ENCODE peak calls at places on chromosome 11, in ten cellular contexts. G is sigmoid colon, D is cardiac muscle cell, B is fibroblast of lung, R is GM23248, W is mucosa of descending colon, H is Peyer's patch, F is ovary, Y is lower lobe of right lung, T is adipocyte. U is an unnamed sample. For H3K9me3 and H3K4me1, the result is how much of the 10 kb centered on the place peaks cover.

GRCh38 chr11:120194166-120194565 is 16.7 kb upstream of the OAF start:
- DNase-seq in G (no peak), D (no peak), B (no peak), R (no peak), W (no peak), H (no peak), F (no peak), Y (no peak), T (no peak), U (no peak)

GRCh38 chr11:121932646-121933185 is 183.3 kb downstream of the BLID start:
- DNase-seq in G (no peak), D (no peak), B (peak), R (peak), W (no peak), H (no peak), F (no peak), Y (no peak), T (peak), U (no peak)

GRCh38 chr11:65430406-65431217 is 8.0 kb downstream of the NEAT1 start:
- DNase-seq in G (peak), D (peak), B (peak), R (peak), W (no peak), H (peak), F (no peak), Y (no peak), T (peak), U (no peak)

GRCh38 chr11:33000181-33000580 is 15.5 kb upstream of the DEPDC7 start:
- DNase-seq in G (no peak), D (peak), B (peak), R (peak), W (no peak), H (no peak), F (no peak), Y (no peak), T (peak), U (no peak)

GRCh38 chr11:123083623-123084029 is 21.7 kb upstream of the HSPA8 start:
- DNase-seq in G (peak), D (peak), B (peak), R (peak), W (peak), H (peak), F (peak), Y (no peak), T (peak), U (peak)

GRCh38 chr11:126129681-126130671 is 67.3 kb upstream of the CDON start:
- DNase-seq in G (peak), D (no peak), B (no peak), R (no peak), W (no peak), H (no peak), F (peak), Y (peak), T (no peak), U (no peak)

GRCh38 chr11:6443269-6444003 is 2.6 kb upstream of the HPX start:
- DNase-seq in G (peak), D (peak), B (peak), R (peak), W (peak), H (peak), F (peak), Y (peak), T (peak), U (peak)

GRCh38 chr11:18393581-18394299 is 623 bp upstream of the LDHA start:
- DNase-seq in G (no peak), D (no peak), B (no peak), R (no peak), W (no peak), H (no peak), F (peak), Y (no peak), T (no peak), U (no peak)

GRCh38 chr11:9577032-9577431 is 3.6 kb downstream of the WEE1 start:
- DNase-seq in G (no peak), D (peak), B (peak), R (peak), W (no peak), H (no peak), F (no peak), Y (no peak), T (peak), U (no peak)

GRCh38 chr11:16080688-16081388 is 275.5 kb downstream of the SOX6 start:
- DNase-seq in G (no peak), D (no peak), B (no peak), R (no peak), W (no peak), H (no peak), F (no peak), Y (no peak), T (no peak), U (no peak)

GRCh38 chr11:58067685-58068084 is 36.9 kb downstream of the OR6Q1 start:
- DNase-seq in G (no peak), D (no peak), B (peak), R (peak), W (no peak), H (no peak), F (no peak), Y (no peak), T (no peak), U (no peak)

GRCh38 chr11:119195680-119196079 is 10.4 kb downstream of the NHERF4 start:
- DNase-seq in G (no peak), D (peak), B (peak), R (peak), W (peak), H (no peak), F (no peak), Y (peak), T (peak), U (peak)

GRCh38 chr11:20854214-20854613 is 184.8 kb downstream of the NELL1 start:
- DNase-seq in G (no peak), D (no peak), B (no peak), R (no peak), W (no peak), H (no peak), F (no peak), Y (no peak), T (no peak), U (no peak)

GRCh38 chr11:76578655-76579046 is 91.9 kb downstream of the LRRC32 start:
- DNase-seq in G (no peak), D (no peak), B (no peak), R (no peak), W (no peak), H (no peak), F (peak), Y (peak), T (no peak), U (peak)

GRCh38 chr11:123062892-123063395 is 1.0 kb upstream of the HSPA8 start:
- DNase-seq in G (no peak), D (peak), B (peak), R (peak), W (no peak), H (no peak), F (no peak), Y (no peak), T (no peak), U (no peak)

GRCh38 chr11:67652965-67653845 is 2.7 kb upstream of the ACY3 start:
- DNase-seq in G (no peak), D (no peak), B (no peak), R (no peak), W (no peak), H (no peak), F (no peak), Y (no peak), T (no peak), U (no peak)

GRCh38 chr11:43943357-43943930 is 1.0 kb downstream of the C11orf96 start:
- DNase-seq in G (no peak), D (peak), B (peak), R (peak), W (no peak), H (no peak), F (no peak), Y (no peak), T (peak), U (peak)

GRCh38 chr11:19727246-19727645 is 14.6 kb downstream of the NAV2 start:
- DNase-seq in G (no peak), D (peak), B (peak), R (peak), W (no peak), H (no peak), F (no peak), Y (no peak), T (peak), U (no peak)
- H3K4me3 ChIP-seq in G (no peak), D (no peak), B (no peak), R (no peak), W (no peak), H (no peak), F (no peak), Y (no peak), T (no peak), U (no peak)

DNA sequence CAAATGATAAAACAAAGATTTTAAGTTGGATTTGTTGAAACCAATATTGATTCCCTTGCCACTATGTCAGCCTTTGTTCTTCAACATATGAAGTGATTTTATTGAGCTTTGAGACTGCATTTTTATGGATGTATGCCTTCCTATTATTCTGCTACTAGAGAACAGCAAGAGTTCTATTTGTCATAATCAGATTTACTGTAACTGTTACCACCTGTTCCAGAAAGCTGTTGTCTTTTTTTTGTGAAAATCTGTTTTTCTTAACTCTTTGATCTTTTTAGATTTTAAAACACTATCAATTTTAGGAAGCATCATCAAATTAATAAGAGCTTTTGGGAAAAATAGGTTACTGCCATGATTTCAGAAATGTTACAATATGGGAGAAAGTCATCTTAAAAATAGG is 114.4 kb downstream of the MUC15 start:
- DNase-seq in G (no peak), D (no peak), B (no peak), R (no peak), W (no peak), H (no peak), F (no peak), Y (no peak), T (no peak), U (no peak)
- H3K9me3 ChIP-seq in G (under half), D (under half), B (under half), R (under half), W (under half), H (under half), F (under half), Y (under half), T (under half), U (under half)

DNA sequence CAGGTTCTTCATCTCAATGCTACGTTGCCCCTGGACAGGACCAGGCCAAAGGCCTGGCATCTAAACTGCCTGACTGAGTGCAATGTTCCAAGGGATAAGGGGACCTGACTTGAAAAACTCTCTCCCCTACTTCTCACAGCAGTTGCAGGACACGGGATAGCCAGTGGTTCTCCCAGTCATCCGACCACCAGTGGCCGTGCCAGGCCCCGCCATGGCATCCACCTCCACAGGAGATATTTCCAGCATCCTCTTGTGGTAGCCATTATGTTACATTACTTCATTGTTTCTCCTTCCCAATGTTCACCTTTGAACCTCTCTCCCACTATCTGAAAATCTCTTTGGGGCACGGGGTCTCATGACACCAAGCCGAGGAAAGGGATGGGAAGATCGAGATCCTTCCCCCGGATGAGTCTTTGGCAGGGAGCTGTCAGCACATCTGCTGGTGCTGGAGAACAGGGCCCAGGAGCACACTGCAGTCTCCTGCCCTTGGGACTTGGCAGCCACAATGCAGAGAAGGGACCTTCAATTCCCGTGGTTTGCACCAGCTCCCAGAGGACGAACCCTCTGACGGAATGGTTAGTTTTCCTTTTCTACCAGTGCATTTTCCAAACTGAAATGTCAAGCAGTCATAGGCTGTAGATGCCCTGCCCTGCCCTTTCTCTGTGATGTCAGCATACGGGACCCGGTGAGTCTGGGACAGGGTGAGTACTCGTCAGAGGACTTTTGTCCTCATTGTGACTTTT is 121.2 kb downstream of the ETS1 start:
- DNase-seq in G (no peak), D (no peak), B (no peak), R (no peak), W (no peak), H (no peak), F (no peak), Y (no peak), T (no peak), U (peak)
- H3K4me1 ChIP-seq in G (under half), D (under half), B (half or more), R (half or more), W (under half), H (under half), F (under half), Y (half or more), T (under half), U (under half)

GRCh38 chr11:12316432-12316831 is 60.9 kb upstream of the PARVA start:
- DNase-seq in G (no peak), D (no peak), B (no peak), R (no peak), W (no peak), H (no peak), F (no peak), Y (no peak), T (no peak), U (no peak)

GRCh38 chr11:12318791-12319733 is 58.3 kb upstream of the PARVA start:
- DNase-seq in G (peak), D (peak), B (peak), R (peak), W (peak), H (no peak), F (no peak), Y (no peak), T (peak), U (no peak)

GRCh38 chr11:12319734-12320387 is 57.5 kb upstream of the PARVA start:
- DNase-seq in G (no peak), D (no peak), B (peak), R (no peak), W (no peak), H (no peak), F (no peak), Y (no peak), T (peak), U (no peak)

GRCh38 chr11:12324585-12324984 is 52.8 kb upstream of the PARVA start:
- DNase-seq in G (no peak), D (no peak), B (no peak), R (no peak), W (no peak), H (no peak), F (no peak), Y (no peak), T (no peak), U (no peak)

DNA sequence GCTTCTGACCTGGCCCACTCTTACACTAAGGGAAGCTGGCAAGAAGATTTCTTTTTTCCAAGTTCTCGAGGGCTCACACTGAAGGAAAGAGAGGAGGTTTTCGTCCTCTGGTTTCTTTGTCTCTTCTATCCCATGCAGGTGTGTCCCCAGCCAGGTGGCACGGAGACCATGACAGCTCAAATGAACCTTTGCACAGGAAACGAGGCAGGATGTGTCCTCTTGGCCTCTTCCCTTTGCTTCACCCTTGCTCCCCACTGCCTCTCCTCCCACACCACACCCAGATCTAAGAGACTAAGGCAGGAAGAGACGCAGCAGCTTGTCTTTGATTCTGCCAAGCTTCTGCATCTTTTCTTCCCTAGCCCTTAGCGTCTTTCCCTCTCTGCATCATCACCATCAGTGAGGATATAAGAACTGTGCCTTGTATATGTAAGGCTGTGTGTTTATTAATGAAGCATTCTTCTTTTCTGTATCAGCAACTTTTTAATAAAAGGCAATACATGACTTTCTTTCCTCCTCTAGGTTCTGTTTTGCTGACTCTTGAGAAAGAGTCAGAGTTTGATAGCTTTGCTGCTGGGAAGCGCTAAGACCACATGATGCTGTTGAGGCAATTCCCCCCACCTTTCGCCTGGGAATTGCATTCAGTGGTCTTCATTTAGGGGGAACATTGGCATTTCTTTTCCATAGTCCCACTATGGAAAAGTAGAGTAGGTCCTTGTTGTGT is 56.0 kb upstream of the PARVA start:
- DNase-seq in G (no peak), D (no peak), B (no peak), R (no peak), W (no peak), H (no peak), F (no peak), Y (no peak), T (no peak), U (no peak)
- H3K4me3 ChIP-seq in G (no peak), D (no peak), B (no peak), R (no peak), W (no peak), H (no peak), F (no peak), Y (no peak), T (no peak), U (no peak)

GRCh38 chr11:84687433-84687832 is 939.7 kb downstream of the DLG2 start:
- DNase-seq in G (no peak), D (no peak), B (no peak), R (no peak), W (no peak), H (no peak), F (no peak), Y (no peak), T (no peak), U (no peak)

GRCh38 chr11:84686726-84687125 is 940.4 kb downstream of the DLG2 start:
- DNase-seq in G (no peak), D (no peak), B (peak), R (no peak), W (no peak), H (no peak), F (no peak), Y (no peak), T (no peak), U (no peak)

GRCh38 chr11:84685976-84686375 is 941.2 kb downstream of the DLG2 start:
- DNase-seq in G (no peak), D (no peak), B (no peak), R (no peak), W (no peak), H (no peak), F (no peak), Y (no peak), T (no peak), U (no peak)

DNA sequence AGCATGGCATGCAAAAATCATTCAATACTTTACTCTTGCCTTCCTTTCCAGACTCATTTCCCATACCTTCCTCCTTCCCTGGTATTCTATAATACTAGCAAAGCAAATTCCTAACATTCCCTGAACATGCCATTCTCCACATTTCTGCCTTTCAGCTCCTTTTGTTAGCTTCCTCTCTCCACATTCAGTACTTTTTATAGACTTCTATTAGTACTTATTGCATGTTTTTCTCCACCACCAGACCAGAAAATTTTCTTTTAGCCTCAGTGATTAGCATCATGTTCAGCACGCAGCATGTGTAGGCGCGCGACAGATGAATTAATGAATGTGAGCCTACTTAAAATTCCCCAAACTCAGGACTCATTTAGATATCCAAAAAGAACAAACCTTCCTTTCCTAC is 935.3 kb downstream of the DLG2 start:
- DNase-seq in G (no peak), D (no peak), B (peak), R (no peak), W (no peak), H (no peak), F (no peak), Y (no peak), T (no peak), U (no peak)
- H3K9me3 ChIP-seq in G (under half), D (under half), B (under half), R (under half), W (under half), H (under half), F (under half), Y (under half), T (under half), U (under half)

GRCh38 chr11:46697723-46698122 is 2.7 kb downstream of the ARHGAP1 start:
- DNase-seq in G (no peak), D (no peak), B (no peak), R (no peak), W (no peak), H (no peak), F (no peak), Y (no peak), T (no peak), U (no peak)

GRCh38 chr11:46698597-46698996 is 1.8 kb downstream of the ARHGAP1 start:
- DNase-seq in G (no peak), D (no peak), B (no peak), R (no peak), W (no peak), H (no peak), F (no peak), Y (no peak), T (no peak), U (no peak)

GRCh38 chr11:46695345-46696211 is 4.8 kb downstream of the ARHGAP1 start:
- DNase-seq in G (no peak), D (no peak), B (no peak), R (no peak), W (no peak), H (no peak), F (no peak), Y (no peak), T (no peak), U (no peak)

GRCh38 chr11:46696212-46696558 is 4.2 kb downstream of the ARHGAP1 start:
- DNase-seq in G (no peak), D (no peak), B (no peak), R (no peak), W (no peak), H (no peak), F (no peak), Y (no peak), T (no peak), U (peak)

DNA sequence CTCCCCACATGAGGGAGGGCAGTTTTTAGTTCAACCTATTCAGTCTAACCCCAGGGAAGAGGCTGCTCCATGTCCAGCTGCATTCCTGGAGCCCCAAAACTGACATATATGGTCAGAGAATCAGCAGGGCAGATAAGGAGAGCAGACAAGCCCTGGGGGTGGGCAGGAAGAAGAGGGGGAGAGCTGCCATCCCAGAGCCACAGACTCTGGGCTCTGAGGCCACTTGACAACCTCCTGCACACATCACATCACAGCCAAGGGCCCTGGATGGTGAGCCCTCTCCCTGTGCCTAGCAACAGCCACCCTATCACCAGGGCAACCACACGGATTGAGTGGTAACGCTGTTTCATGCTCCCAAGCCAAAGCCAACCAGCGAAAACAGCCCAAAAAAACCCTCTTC is 3.1 kb downstream of the ARHGAP1 start:
- DNase-seq in G (no peak), D (peak), B (peak), R (peak), W (no peak), H (no peak), F (no peak), Y (no peak), T (no peak), U (peak)
- H3K4me1 ChIP-seq in G (half or more), D (under half), B (under half), R (under half), W (under half), H (under half), F (under half), Y (under half), T (half or more), U (under half)

GRCh38 chr11:70631624-70632047 is 233.3 kb downstream of the CTTN start:
- DNase-seq in G (no peak), D (no peak), B (no peak), R (no peak), W (no peak), H (no peak), F (no peak), Y (no peak), T (no peak), U (no peak)
- H3K4me3 ChIP-seq in G (no peak), D (no peak), B (no peak), R (no peak), W (no peak), H (no peak), F (no peak), Y (no peak), T (no peak), U (no peak)

GRCh38 chr11:3357994-3358676 is 20.8 kb downstream of the ZNF195 start:
- DNase-seq in G (no peak), D (no peak), B (no peak), R (no peak), W (no peak), H (no peak), F (no peak), Y (no peak), T (no peak), U (no peak)
- H3K9me3 ChIP-seq in G (under half), D (under half), B (under half), R (under half), W (half or more), H (half or more), F (under half), Y (half or more), T (half or more), U (under half)